ENCODE peak calls at places on chromosomes 12 and 14, in nine cellular contexts. One of them, this sample, is unnamed.
A peak's percentile ranks its signal among the peaks of the same experiment; 100 is the strongest.

GRCh38 chr12:62581288-62582064 is 114.8 kb downstream of the MON2 start:
- DNase-seq in IMR-90: peak; percentile 73
- DNase-seq in mammary epithelial cell: peak; percentile 25
- DNase-seq in endothelial cell: no peak
- DNase-seq in H9: no peak
- DNase-seq in right atrium auricular region: no peak
- DNase-seq in heart left ventricle: peak; percentile 10
- DNase-seq in GM10248: peak; percentile 48
- DNase-seq in astrocyte of the spinal cord: peak; percentile 72
- DNase-seq in this sample: peak; percentile 22

GRCh38 chr12:111066744-111067437 is 146.5 kb upstream of the MYL2 start:
- DNase-seq in IMR-90: no peak
- DNase-seq in mammary epithelial cell: no peak
- DNase-seq in endothelial cell: no peak
- DNase-seq in H9: peak; percentile 58
- DNase-seq in right atrium auricular region: no peak
- DNase-seq in heart left ventricle: no peak
- DNase-seq in GM10248: no peak
- DNase-seq in astrocyte of the spinal cord: no peak
- DNase-seq in this sample: peak; percentile 56

GRCh38 chr12:132739600-132740312 is 21.9 kb downstream of the ANKLE2 start:
- DNase-seq in IMR-90: no peak
- DNase-seq in mammary epithelial cell: no peak
- DNase-seq in endothelial cell: no peak
- DNase-seq in H9: no peak
- DNase-seq in right atrium auricular region: no peak
- DNase-seq in heart left ventricle: no peak
- DNase-seq in GM10248: no peak
- DNase-seq in astrocyte of the spinal cord: no peak
- DNase-seq in this sample: no peak

GRCh38 chr12:81094718-81095360 is 17.0 kb downstream of the ACSS3 start:
- DNase-seq in IMR-90: no peak
- DNase-seq in mammary epithelial cell: no peak
- DNase-seq in endothelial cell: no peak
- DNase-seq in H9: no peak
- DNase-seq in right atrium auricular region: no peak
- DNase-seq in heart left ventricle: no peak
- DNase-seq in GM10248: no peak
- DNase-seq in astrocyte of the spinal cord: no peak
- DNase-seq in this sample: no peak

GRCh38 chr12:39646963-39647362 is 27.4 kb upstream of the ABCD2 start:
- DNase-seq in IMR-90: no peak
- DNase-seq in mammary epithelial cell: no peak
- DNase-seq in endothelial cell: no peak
- DNase-seq in H9: no peak
- DNase-seq in right atrium auricular region: no peak
- DNase-seq in heart left ventricle: no peak
- DNase-seq in GM10248: no peak
- DNase-seq in astrocyte of the spinal cord: no peak
- DNase-seq in this sample: peak; percentile 71

GRCh38 chr14:61145258-61145902 is 135.8 kb downstream of the TMEM30B start:
- DNase-seq in IMR-90: peak; percentile 99
- DNase-seq in mammary epithelial cell: peak; percentile 82
- DNase-seq in endothelial cell: no peak
- DNase-seq in H9: no peak
- DNase-seq in right atrium auricular region: no peak
- DNase-seq in heart left ventricle: no peak
- DNase-seq in GM10248: no peak
- DNase-seq in astrocyte of the spinal cord: peak; percentile 95
- DNase-seq in this sample: no peak

GRCh38 chr14:83838221-83838620 is 1691.7 kb upstream of the FLRT2 start:
- DNase-seq in IMR-90: peak; percentile 5
- DNase-seq in mammary epithelial cell: no peak
- DNase-seq in endothelial cell: no peak
- DNase-seq in H9: no peak
- DNase-seq in right atrium auricular region: no peak
- DNase-seq in heart left ventricle: no peak
- DNase-seq in GM10248: no peak
- DNase-seq in astrocyte of the spinal cord: no peak
- DNase-seq in this sample: no peak

GRCh38 chr14:83556746-83557460 is 1973.0 kb upstream of the FLRT2 start:
- DNase-seq in IMR-90: peak; percentile 91
- DNase-seq in mammary epithelial cell: no peak
- DNase-seq in endothelial cell: no peak
- DNase-seq in H9: no peak
- DNase-seq in right atrium auricular region: no peak
- DNase-seq in heart left ventricle: no peak
- DNase-seq in GM10248: no peak
- DNase-seq in astrocyte of the spinal cord: peak; percentile 85
- DNase-seq in this sample: no peak

GRCh38 chr12:70883855-70884254 is 36.7 kb downstream of the PTPRR start:
- DNase-seq in IMR-90: no peak
- DNase-seq in mammary epithelial cell: no peak
- DNase-seq in endothelial cell: no peak
- DNase-seq in H9: no peak
- DNase-seq in right atrium auricular region: no peak
- DNase-seq in heart left ventricle: no peak
- DNase-seq in GM10248: no peak
- DNase-seq in astrocyte of the spinal cord: no peak
- DNase-seq in this sample: no peak

GRCh38 chr12:6045438-6045837 is 79.0 kb downstream of the VWF start:
- DNase-seq in IMR-90: no peak
- DNase-seq in mammary epithelial cell: no peak
- DNase-seq in endothelial cell: no peak
- DNase-seq in H9: no peak
- DNase-seq in right atrium auricular region: no peak
- DNase-seq in heart left ventricle: no peak
- DNase-seq in GM10248: no peak
- DNase-seq in astrocyte of the spinal cord: no peak
- DNase-seq in this sample: no peak

GRCh38 chr12:39581592-39581991 is 38.0 kb downstream of the ABCD2 start:
- DNase-seq in IMR-90: no peak
- DNase-seq in mammary epithelial cell: peak; percentile 65
- DNase-seq in endothelial cell: no peak
- DNase-seq in H9: no peak
- DNase-seq in right atrium auricular region: no peak
- DNase-seq in heart left ventricle: no peak
- DNase-seq in GM10248: no peak
- DNase-seq in astrocyte of the spinal cord: no peak
- DNase-seq in this sample: no peak

GRCh38 chr12:65501093-65501621 is 222.7 kb downstream of the MSRB3 start:
- DNase-seq in IMR-90: no peak
- DNase-seq in mammary epithelial cell: no peak
- DNase-seq in endothelial cell: no peak
- DNase-seq in H9: no peak
- DNase-seq in right atrium auricular region: no peak
- DNase-seq in heart left ventricle: peak; percentile 65
- DNase-seq in GM10248: no peak
- DNase-seq in astrocyte of the spinal cord: peak; percentile 56
- DNase-seq in this sample: no peak

GRCh38 chr12:82873951-82874350 is 187.2 kb downstream of the TMTC2 start:
- DNase-seq in IMR-90: no peak
- DNase-seq in mammary epithelial cell: no peak
- DNase-seq in endothelial cell: no peak
- DNase-seq in H9: no peak
- DNase-seq in right atrium auricular region: no peak
- DNase-seq in heart left ventricle: no peak
- DNase-seq in GM10248: no peak
- DNase-seq in astrocyte of the spinal cord: no peak
- DNase-seq in this sample: peak; percentile 1

GRCh38 chr14:91425720-91426032 is 8.1 kb upstream of the CCDC88C start:
- DNase-seq in IMR-90: no peak
- DNase-seq in mammary epithelial cell: no peak
- DNase-seq in endothelial cell: no peak
- DNase-seq in H9: no peak
- DNase-seq in right atrium auricular region: no peak
- DNase-seq in heart left ventricle: no peak
- DNase-seq in GM10248: no peak
- DNase-seq in astrocyte of the spinal cord: no peak
- DNase-seq in this sample: no peak

GRCh38 chr12:2383276-2384028 is 330.7 kb downstream of the CACNA1C start:
- DNase-seq in IMR-90: no peak
- DNase-seq in mammary epithelial cell: no peak
- DNase-seq in endothelial cell: no peak
- DNase-seq in H9: no peak
- DNase-seq in right atrium auricular region: no peak
- DNase-seq in heart left ventricle: no peak
- DNase-seq in GM10248: no peak
- DNase-seq in astrocyte of the spinal cord: no peak
- DNase-seq in this sample: no peak

GRCh38 chr14:71716371-71716770 is 215.9 kb upstream of the RGS6 start:
- DNase-seq in IMR-90: peak; percentile 87
- DNase-seq in mammary epithelial cell: no peak
- DNase-seq in endothelial cell: no peak
- DNase-seq in H9: no peak
- DNase-seq in right atrium auricular region: no peak
- DNase-seq in heart left ventricle: no peak
- DNase-seq in GM10248: no peak
- DNase-seq in astrocyte of the spinal cord: peak; percentile 74
- DNase-seq in this sample: no peak

GRCh38 chr14:71722885-71723284 is 209.3 kb upstream of the RGS6 start:
- DNase-seq in IMR-90: no peak
- DNase-seq in mammary epithelial cell: no peak
- DNase-seq in endothelial cell: no peak
- DNase-seq in H9: no peak
- DNase-seq in right atrium auricular region: no peak
- DNase-seq in heart left ventricle: no peak
- DNase-seq in GM10248: no peak
- DNase-seq in astrocyte of the spinal cord: no peak
- DNase-seq in this sample: no peak

GRCh38 chr14:71721791-71722190 is 210.4 kb upstream of the RGS6 start:
- DNase-seq in IMR-90: no peak
- DNase-seq in mammary epithelial cell: no peak
- DNase-seq in endothelial cell: no peak
- DNase-seq in H9: no peak
- DNase-seq in right atrium auricular region: no peak
- DNase-seq in heart left ventricle: no peak
- DNase-seq in GM10248: no peak
- DNase-seq in astrocyte of the spinal cord: no peak
- DNase-seq in this sample: no peak

GRCh38 chr14:71725802-71726638 is 206.2 kb upstream of the RGS6 start:
- DNase-seq in IMR-90: peak; percentile 86
- DNase-seq in mammary epithelial cell: peak; percentile 70
- DNase-seq in endothelial cell: no peak
- DNase-seq in H9: no peak
- DNase-seq in right atrium auricular region: no peak
- DNase-seq in heart left ventricle: no peak
- DNase-seq in GM10248: no peak
- DNase-seq in astrocyte of the spinal cord: peak; percentile 80
- DNase-seq in this sample: no peak

GRCh38 chr14:71720978-71721624 is 211.1 kb upstream of the RGS6 start:
- DNase-seq in IMR-90: peak; percentile 85
- DNase-seq in mammary epithelial cell: peak; percentile 86
- DNase-seq in endothelial cell: peak; percentile 65
- DNase-seq in H9: peak; percentile 73
- DNase-seq in right atrium auricular region: no peak
- DNase-seq in heart left ventricle: peak; percentile 42
- DNase-seq in GM10248: no peak
- DNase-seq in astrocyte of the spinal cord: peak; percentile 81
- DNase-seq in this sample: peak; percentile 45
- TF ChIP-seq CTCF in IMR-90: peak; percentile 84
- TF ChIP-seq CTCF in mammary epithelial cell: peak; percentile 79
- TF ChIP-seq CTCF in endothelial cell: peak; percentile 57
- TF ChIP-seq CTCF in H9: peak; percentile 81
- TF ChIP-seq CTCF in right atrium auricular region: no peak
- TF ChIP-seq CTCF in heart left ventricle: peak; percentile 41
- TF ChIP-seq CTCF in GM10248: peak; percentile 3
- TF ChIP-seq CTCF in astrocyte of the spinal cord: peak; percentile 74
- TF ChIP-seq CTCF in this sample: peak; percentile 90

DNA sequence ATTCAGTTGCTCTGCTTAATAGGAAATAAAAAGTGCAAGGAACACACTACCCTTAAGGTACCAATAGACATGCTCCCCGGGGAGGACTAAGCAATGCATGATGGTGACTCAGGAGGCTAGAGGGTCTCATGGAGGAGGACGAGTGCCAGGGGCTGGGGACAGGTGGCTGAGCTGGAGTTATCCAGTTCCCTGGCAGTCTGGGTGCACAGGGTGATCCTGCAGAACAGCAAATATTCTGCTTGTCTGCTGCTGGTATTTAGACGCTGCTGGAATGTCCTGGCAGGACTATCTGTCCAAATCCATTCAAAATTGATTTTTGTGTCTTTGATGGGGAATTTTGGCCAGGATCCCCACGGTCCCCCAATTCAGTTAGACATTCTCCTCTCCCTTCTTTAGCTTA is 138.7 kb downstream of the C12orf75 start:
- DNase-seq in IMR-90: no peak
- DNase-seq in mammary epithelial cell: no peak
- DNase-seq in endothelial cell: no peak
- DNase-seq in H9: no peak
- DNase-seq in right atrium auricular region: no peak
- DNase-seq in heart left ventricle: no peak
- DNase-seq in GM10248: no peak
- DNase-seq in astrocyte of the spinal cord: no peak
- DNase-seq in this sample: no peak
- TF ChIP-seq CTCF in IMR-90: no peak
- TF ChIP-seq CTCF in mammary epithelial cell: no peak
- TF ChIP-seq CTCF in endothelial cell: no peak
- TF ChIP-seq CTCF in H9: no peak
- TF ChIP-seq CTCF in right atrium auricular region: no peak
- TF ChIP-seq CTCF in heart left ventricle: no peak
- TF ChIP-seq CTCF in GM10248: no peak
- TF ChIP-seq CTCF in astrocyte of the spinal cord: no peak
- TF ChIP-seq CTCF in this sample: no peak

DNA sequence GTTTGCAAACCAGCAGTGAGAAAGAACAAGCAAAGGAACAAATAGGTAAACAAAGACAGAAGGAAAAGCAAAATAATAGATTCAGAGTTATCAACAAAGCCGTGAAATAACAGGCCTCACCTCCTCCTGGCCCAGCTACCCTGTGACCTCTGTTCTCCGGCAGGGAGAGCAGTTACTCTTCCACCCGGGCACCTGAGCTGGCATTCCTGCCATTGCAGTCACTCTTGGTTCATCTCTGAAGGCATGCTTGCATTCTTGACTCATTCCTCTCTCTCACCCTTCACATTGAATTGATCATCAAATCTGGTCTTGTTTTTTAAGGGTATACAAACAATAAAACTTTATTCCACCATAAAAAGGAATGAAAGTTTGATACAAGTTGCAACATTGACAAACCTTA is 95.1 kb downstream of the TTC8 start:
- DNase-seq in IMR-90: no peak
- DNase-seq in mammary epithelial cell: peak; percentile 67
- DNase-seq in endothelial cell: no peak
- DNase-seq in H9: no peak
- DNase-seq in right atrium auricular region: no peak
- DNase-seq in heart left ventricle: no peak
- DNase-seq in GM10248: no peak
- DNase-seq in astrocyte of the spinal cord: no peak
- DNase-seq in this sample: no peak
- TF ChIP-seq CTCF in IMR-90: no peak
- TF ChIP-seq CTCF in mammary epithelial cell: peak; percentile 55
- TF ChIP-seq CTCF in endothelial cell: no peak
- TF ChIP-seq CTCF in H9: no peak
- TF ChIP-seq CTCF in right atrium auricular region: no peak
- TF ChIP-seq CTCF in heart left ventricle: no peak
- TF ChIP-seq CTCF in GM10248: no peak
- TF ChIP-seq CTCF in astrocyte of the spinal cord: no peak
- TF ChIP-seq CTCF in this sample: no peak

DNA sequence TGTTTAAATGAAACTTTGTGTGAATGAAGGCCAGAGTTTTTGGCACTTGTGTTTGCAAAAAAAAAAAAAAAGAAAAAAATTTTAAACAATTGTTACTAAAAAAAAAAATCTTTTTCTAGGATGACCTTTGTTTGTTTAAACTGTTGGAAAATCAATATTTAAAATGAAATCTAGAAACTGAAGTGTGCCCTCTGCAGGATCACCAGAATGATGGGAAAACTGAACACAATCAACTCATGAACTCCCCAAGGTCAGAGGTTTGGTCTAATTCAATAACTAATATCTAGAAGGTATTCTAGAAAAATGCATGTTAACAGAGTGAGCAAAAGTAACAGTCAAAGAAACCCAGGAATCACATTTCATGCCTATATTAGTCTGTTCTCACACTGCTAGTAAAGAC is 448.9 kb downstream of the FLRT2 start:
- DNase-seq in IMR-90: no peak
- DNase-seq in mammary epithelial cell: no peak
- DNase-seq in endothelial cell: no peak
- DNase-seq in H9: no peak
- DNase-seq in right atrium auricular region: no peak
- DNase-seq in heart left ventricle: no peak
- DNase-seq in GM10248: no peak
- DNase-seq in astrocyte of the spinal cord: no peak
- DNase-seq in this sample: peak; percentile 1
- TF ChIP-seq CTCF in IMR-90: no peak
- TF ChIP-seq CTCF in mammary epithelial cell: no peak
- TF ChIP-seq CTCF in endothelial cell: no peak
- TF ChIP-seq CTCF in H9: no peak
- TF ChIP-seq CTCF in right atrium auricular region: no peak
- TF ChIP-seq CTCF in heart left ventricle: no peak
- TF ChIP-seq CTCF in GM10248: no peak
- TF ChIP-seq CTCF in astrocyte of the spinal cord: no peak
- TF ChIP-seq CTCF in this sample: peak; percentile 43